ENCODE peak calls at places on chromosomes 6 and 20, in nine cellular contexts. N is prostate gland; S is esophagus squamous epithelium; F is uterus; H is CD8-positive, alpha-beta T cell; D is mammary epithelial cell; B is upper lobe of right lung; G is keratinocyte; Y is RWPE1. E is an unnamed sample.
A peak's percentile ranks its signal among the peaks of the same experiment; 100 is the strongest.

GRCh38 chr20:10853176-10853575 is 179.4 kb upstream of the JAG1 start:
- DNase-seq in N (no peak), S (no peak), F (no peak), H (no peak), D (no peak), B (no peak), G (no peak), Y (no peak), E (no peak)

GRCh38 chr6:41593451-41594238 is 44.6 kb upstream of the MDFI start:
- DNase-seq in N (no peak), S (no peak), F (no peak), H (no peak), D (no peak), B (no peak), G (no peak), Y (no peak), E (no peak)

GRCh38 chr6:46199387-46199786 is 28.6 kb upstream of the ENPP5 start:
- DNase-seq in N (no peak), S (no peak), F (no peak), H (no peak), D (peak; percentile 35), B (no peak), G (no peak), Y (no peak), E (no peak)

GRCh38 chr6:70371454-70372105 is 41.7 kb upstream of the FAM135A start:
- DNase-seq in N (no peak), S (no peak), F (no peak), H (no peak), D (peak; percentile 67), B (no peak), G (peak; percentile 38), Y (peak; percentile 58), E (no peak)

GRCh38 chr6:2877057-2877882 is 25.8 kb downstream of the SERPINB9 start:
- DNase-seq in N (no peak), S (no peak), F (peak; percentile 46), H (no peak), D (peak; percentile 76), B (no peak), G (no peak), Y (peak; percentile 69), E (no peak)

GRCh38 chr6:33935439-33936080 is 131.8 kb upstream of the MLN start:
- DNase-seq in N (no peak), S (no peak), F (no peak), H (no peak), D (no peak), B (no peak), G (no peak), Y (no peak), E (no peak)

GRCh38 chr6:145623231-145623630 is 112.1 kb downstream of the EPM2A start:
- DNase-seq in N (no peak), S (no peak), F (no peak), H (no peak), D (no peak), B (no peak), G (no peak), Y (no peak), E (no peak)

GRCh38 chr20:50393990-50394561 is 116.1 kb upstream of the PTPN1 start:
- DNase-seq in N (no peak), S (no peak), F (no peak), H (no peak), D (no peak), B (no peak), G (no peak), Y (no peak), E (no peak)

GRCh38 chr6:121592955-121593665 is 157.7 kb downstream of the GJA1 start:
- DNase-seq in N (no peak), S (no peak), F (no peak), H (no peak), D (no peak), B (no peak), G (no peak), Y (no peak), E (no peak)

GRCh38 chr6:155980680-155981079 is 525.0 kb upstream of the NOX3 start:
- DNase-seq in N (no peak), S (no peak), F (no peak), H (no peak), D (no peak), B (no peak), G (no peak), Y (no peak), E (no peak)

GRCh38 chr6:45625191-45625664 is 247.5 kb upstream of the SUPT3H start:
- DNase-seq in N (no peak), S (no peak), F (no peak), H (no peak), D (peak; percentile 59), B (no peak), G (no peak), Y (no peak), E (no peak)

GRCh38 chr6:73515204-73516101 is 5.4 kb downstream of the EEF1A1 start:
- DNase-seq in N (peak; percentile 65), S (no peak), F (peak; percentile 70), H (peak; percentile 57), D (peak; percentile 59), B (no peak), G (no peak), Y (no peak), E (no peak)

DNA sequence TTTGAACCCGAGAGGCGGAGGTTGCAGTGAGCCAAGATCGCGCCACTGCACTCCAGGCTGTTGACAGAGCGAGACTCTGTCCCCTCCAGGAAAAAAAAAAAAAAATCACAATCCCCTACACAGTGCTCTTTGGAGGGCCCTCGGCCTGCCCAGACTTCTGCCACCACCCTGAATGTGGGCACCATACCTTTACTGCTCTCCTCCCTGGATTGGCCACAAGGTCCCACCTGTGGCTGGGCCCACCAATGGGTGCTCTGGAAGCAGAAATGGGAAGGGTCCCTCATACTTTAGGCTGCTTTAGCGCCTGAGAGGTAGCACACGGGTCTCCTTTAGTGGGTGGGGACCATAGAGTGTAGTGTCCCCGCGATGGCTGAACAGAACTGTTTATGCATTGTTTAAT is 50.3 kb upstream of the IPCEF1 start:
- DNase-seq in N (no peak), S (no peak), F (no peak), H (no peak), D (no peak), B (no peak), G (no peak), Y (no peak), E (no peak)
- H3K27ac ChIP-seq in N (no peak overlapping the region), S (no peak overlapping the region), F (no peak overlapping the region), H (no peak overlapping the region), D (no peak overlapping the region), B (no peak overlapping the region), G (no peak overlapping the region), Y (no peak overlapping the region), E (no peak overlapping the region)

GRCh38 chr20:43514062-43514971 is 6.8 kb downstream of the L3MBTL1 start:
- DNase-seq in N (peak; percentile 97), S (peak; percentile 78), F (peak; percentile 99), H (peak; percentile 89), D (peak; percentile 94), B (peak; percentile 98), G (peak; percentile 92), Y (peak; percentile 100), E (peak; percentile 99)
- TF ChIP-seq CTCF in N (peak; percentile 27), S (peak; percentile 27), F (peak; percentile 28), H (no peak), D (no peak), B (peak; percentile 26), G (peak; percentile 49), Y (peak; percentile 55), E (no peak)

GRCh38 chr6:137829641-137830083 is 37.4 kb upstream of the TNFAIP3 start:
- DNase-seq in N (no peak), S (no peak), F (no peak), H (no peak), D (peak; percentile 79), B (no peak), G (no peak), Y (peak; percentile 67), E (no peak)

GRCh38 chr6:137830562-137830961 is 36.5 kb upstream of the TNFAIP3 start:
- DNase-seq in N (no peak), S (no peak), F (no peak), H (no peak), D (no peak), B (no peak), G (no peak), Y (no peak), E (no peak)

GRCh38 chr6:137834508-137834907 is 32.6 kb upstream of the TNFAIP3 start:
- DNase-seq in N (no peak), S (no peak), F (no peak), H (no peak), D (no peak), B (no peak), G (no peak), Y (no peak), E (no peak)

GRCh38 chr6:137827977-137828815 is 38.9 kb upstream of the TNFAIP3 start:
- DNase-seq in N (no peak), S (no peak), F (no peak), H (no peak), D (peak; percentile 86), B (no peak), G (no peak), Y (no peak), E (no peak)

DNA sequence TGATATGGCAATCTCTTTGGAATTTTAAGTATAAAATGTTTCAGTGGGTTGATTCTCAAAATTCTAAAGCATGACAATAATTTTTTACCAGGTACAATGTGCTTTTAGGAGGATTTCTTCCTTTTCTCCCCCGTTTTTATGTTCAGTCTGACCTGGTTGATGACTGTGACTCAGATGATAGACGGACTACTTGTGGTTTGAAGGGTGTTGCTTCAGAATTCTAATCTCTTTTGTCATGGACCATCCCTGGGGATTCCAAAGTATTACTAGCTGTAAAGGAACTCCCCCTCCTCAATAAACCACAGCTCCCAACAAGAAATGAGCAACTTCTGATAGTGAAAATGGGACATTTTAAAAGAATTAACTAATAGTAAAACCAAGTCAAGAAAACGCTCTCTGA is 34.9 kb upstream of the TNFAIP3 start:
- DNase-seq in N (no peak), S (no peak), F (no peak), H (no peak), D (peak; percentile 93), B (no peak), G (no peak), Y (peak; percentile 96), E (no peak)
- H3K27ac ChIP-seq in N (no peak overlapping the region), S (no peak overlapping the region), F (no peak overlapping the region), H (no peak overlapping the region), D (peak overlapping the region; percentile 84), B (no peak overlapping the region), G (peak overlapping the region; percentile 96), Y (no peak overlapping the region), E (no peak overlapping the region)

GRCh38 chr6:99148761-99149160 is 200.7 kb downstream of the FAXC start:
- DNase-seq in N (no peak), S (no peak), F (no peak), H (no peak), D (no peak), B (no peak), G (no peak), Y (no peak), E (no peak)

GRCh38 chr6:99146716-99147115 is 199.0 kb upstream of the FBXL4 start:
- DNase-seq in N (no peak), S (no peak), F (no peak), H (no peak), D (no peak), B (no peak), G (no peak), Y (no peak), E (no peak)

GRCh38 chr6:99148111-99148510 is 200.4 kb upstream of the FBXL4 start:
- DNase-seq in N (no peak), S (no peak), F (no peak), H (no peak), D (no peak), B (no peak), G (no peak), Y (no peak), E (no peak)

GRCh38 chr6:99152345-99152643 is 197.2 kb downstream of the FAXC start:
- DNase-seq in N (no peak), S (no peak), F (no peak), H (no peak), D (no peak), B (no peak), G (no peak), Y (no peak), E (no peak)

GRCh38 chr6:99151634-99152344 is 197.7 kb downstream of the FAXC start:
- DNase-seq in N (peak; percentile 19), S (no peak), F (no peak), H (peak; percentile 5), D (peak; percentile 38), B (peak; percentile 67), G (no peak), Y (peak; percentile 33), E (no peak)
- TF ChIP-seq CTCF in N (no peak), S (peak; percentile 11), F (no peak), H (peak; percentile 44), D (peak; percentile 74), B (peak; percentile 51), G (peak; percentile 76), Y (peak; percentile 44), E (no peak)

E was measured in coronary artery.